ENCODE peak calls at places on chromosomes 7 and 10, in six cellular contexts. L is lung, G is esophagus squamous epithelium, Q is endodermal cell, R is OCI-LY7, S is psoas muscle. A is an unnamed sample.

GRCh38 chr7:97005764-97006145 is 402 bp downstream of the DLX6 start:
- DNase-seq in G (no peak), L (no peak), S (no peak), R (no peak), Q (no peak), A (no peak)

GRCh38 chr10:72353963-72354355 is 760 bp downstream of the DNAJB12 start:
- DNase-seq in R (no peak), S (peak), L (no peak), Q (peak), G (no peak), A (peak)

GRCh38 chr10:44966816-44967509 is 7.4 kb downstream of the RASSF4 start:
- DNase-seq in R (peak), Q (no peak), L (no peak), S (no peak), G (no peak), A (no peak)

GRCh38 chr10:131778385-131778784 is 122.4 kb upstream of the PPP2R2D start:
- DNase-seq in L (no peak), S (no peak), Q (peak), R (no peak), G (no peak), A (no peak)

GRCh38 chr7:123682690-123683089 is 27.0 kb downstream of the LMOD2 start:
- DNase-seq in R (peak), Q (no peak), S (no peak), G (no peak), L (no peak), A (peak)

GRCh38 chr10:35328404-35329037 is 7.8 kb upstream of the CCNY start:
- DNase-seq in Q (no peak), L (no peak), R (no peak), S (no peak), G (no peak), A (peak)

GRCh38 chr10:77180104-77180503 is 457.5 kb downstream of the KCNMA1 start:
- DNase-seq in Q (no peak), G (no peak), L (no peak), S (no peak), R (no peak), A (peak)

GRCh38 chr7:129762387-129762969 is 151.0 kb downstream of the NRF1 start:
- DNase-seq in G (no peak), S (no peak), L (no peak), R (no peak), Q (no peak), A (no peak)

GRCh38 chr10:120505056-120505455 is 48.0 kb downstream of the PLPP4 start:
- DNase-seq in S (no peak), G (no peak), Q (no peak), R (no peak), L (no peak), A (no peak)

GRCh38 chr7:108294595-108294994 is 161.6 kb downstream of the NRCAM start:
- DNase-seq in S (no peak), Q (no peak), G (no peak), R (peak), L (no peak), A (peak)

GRCh38 chr10:113992601-113993011 is 51.1 kb upstream of the ADRB1 start:
- DNase-seq in G (no peak), R (no peak), S (peak), Q (no peak), L (no peak), A (no peak)

GRCh38 chr10:102405632-102406031 is 10.1 kb downstream of the NFKB2 start:
- DNase-seq in L (no peak), R (no peak), G (no peak), Q (no peak), S (no peak), A (no peak)

GRCh38 chr7:47446871-47447466 is 134.9 kb downstream of the TNS3 start:
- DNase-seq in Q (no peak), R (no peak), L (no peak), G (no peak), S (no peak), A (no peak)

GRCh38 chr7:3880221-3880935 is 579.3 kb downstream of the SDK1 start:
- DNase-seq in Q (no peak), G (no peak), R (no peak), L (no peak), S (no peak), A (no peak)

GRCh38 chr10:70694410-70695179 is 22.3 kb downstream of the ADAMTS14 start:
- DNase-seq in R (no peak), G (no peak), S (no peak), Q (no peak), L (no peak), A (peak)

GRCh38 chr7:19209297-19209696 is 64.1 kb upstream of the FERD3L start:
- DNase-seq in R (no peak), S (no peak), L (no peak), Q (no peak), G (no peak), A (no peak)

GRCh38 chr7:30997316-30997715 is 33.6 kb downstream of the GHRHR start:
- DNase-seq in Q (no peak), S (no peak), G (no peak), L (no peak), R (no peak), A (no peak)

GRCh38 chr7:276230-276835 is 13.6 kb upstream of the FOXL3 start:
- DNase-seq in L (no peak), G (no peak), R (no peak), Q (no peak), S (peak), A (no peak)

GRCh38 chr10:84510121-84510520 is 181.7 kb downstream of the CCSER2 start:
- DNase-seq in R (no peak), G (no peak), S (no peak), L (no peak), Q (no peak), A (peak)

GRCh38 chr7:104174798-104175197 is 33.0 kb downstream of the ORC5 start:
- DNase-seq in R (no peak), S (no peak), G (no peak), L (peak), Q (no peak), A (no peak)

GRCh38 chr7:11298220-11298619 is 324.5 kb downstream of the PHF14 start:
- DNase-seq in G (no peak), L (no peak), S (no peak), R (no peak), Q (no peak), A (no peak)

GRCh38 chr7:106957766-106958165 is 86.7 kb upstream of the PRKAR2B start:
- DNase-seq in Q (no peak), S (no peak), R (peak), G (no peak), L (peak), A (no peak)

GRCh38 chr7:40843338-40844026 is 708.7 kb downstream of the SUGCT start:
- DNase-seq in Q (no peak), S (no peak), G (no peak), L (no peak), R (no peak), A (peak)

GRCh38 chr10:22029450-22030236 is 26.1 kb upstream of the DNAJC1 start:
- DNase-seq in G (no peak), R (no peak), S (no peak), Q (no peak), L (no peak), A (peak)

GRCh38 chr10:54797636-54798395 is 3.2 kb downstream of the PCDH15 start:
- DNase-seq in R (no peak), S (no peak), G (no peak), L (no peak), Q (no peak), A (peak)

GRCh38 chr7:101172005-101172853 is 6.9 kb upstream of the VGF start:
- DNase-seq in R (peak), L (no peak), S (no peak), Q (peak), G (no peak), A (no peak)

GRCh38 chr7:101171442-101171837 is 6.1 kb upstream of the VGF start:
- DNase-seq in R (no peak), Q (peak), G (no peak), L (no peak), S (no peak), A (no peak)

GRCh38 chr7:101174322-101174854 is 5.7 kb downstream of the NAT16 start:
- DNase-seq in G (no peak), L (no peak), Q (peak), S (no peak), R (no peak), A (no peak)

GRCh38 chr7:101173752-101174244 is 6.3 kb downstream of the NAT16 start:
- DNase-seq in S (no peak), G (no peak), Q (peak), L (peak), R (peak), A (peak)

DNA sequence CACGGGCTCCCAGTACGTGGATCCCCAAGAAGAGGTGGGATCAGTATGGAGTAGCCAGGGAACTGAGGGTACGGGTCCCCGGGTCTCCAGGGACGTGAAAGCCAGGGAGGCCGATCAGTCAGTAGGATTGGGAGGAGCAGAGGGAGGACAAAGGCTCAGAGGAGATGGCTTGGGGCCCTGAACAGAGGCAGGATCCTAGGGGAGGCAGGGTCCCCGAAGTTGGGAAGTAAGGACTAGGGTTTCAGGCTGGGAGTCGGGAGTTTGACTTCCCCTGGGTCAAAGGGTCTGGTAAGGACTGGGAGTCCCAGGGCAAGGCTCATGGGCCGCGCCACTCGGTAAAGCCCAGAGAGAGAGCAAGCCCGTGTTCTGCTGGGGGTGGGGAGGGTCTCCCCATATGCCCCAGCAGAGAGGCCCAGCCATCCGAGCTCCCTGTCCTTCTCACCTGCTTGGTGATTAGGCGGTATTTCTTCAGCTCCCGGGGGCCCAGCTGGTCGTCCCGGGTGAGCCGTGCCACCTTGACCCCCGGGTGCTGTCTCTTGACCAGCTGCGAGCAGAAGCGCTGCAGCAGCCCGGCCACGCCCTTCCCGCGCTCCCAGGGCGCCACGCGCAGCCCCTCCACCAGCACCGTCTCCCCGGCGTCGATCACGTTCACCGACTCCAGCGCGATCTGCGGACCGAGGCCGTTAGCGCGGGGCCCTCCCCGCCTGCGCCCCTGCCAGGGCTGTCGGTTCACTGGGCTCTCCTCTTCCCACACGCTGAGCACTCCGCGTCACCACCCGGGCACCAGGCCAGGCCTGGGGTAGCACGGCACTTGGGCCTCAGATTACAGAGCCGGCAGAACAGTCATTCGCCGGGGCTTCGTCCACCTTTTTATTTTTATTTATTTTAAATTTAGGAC is 7.0 kb downstream of the NAT16 start:
- DNase-seq in Q (peak), G (no peak), R (no peak), L (peak), S (peak), A (peak)
- H3K4me3 ChIP-seq in Q (no peak), G (peak), R (no peak), L (no peak), S (peak), A (no peak)

DNA sequence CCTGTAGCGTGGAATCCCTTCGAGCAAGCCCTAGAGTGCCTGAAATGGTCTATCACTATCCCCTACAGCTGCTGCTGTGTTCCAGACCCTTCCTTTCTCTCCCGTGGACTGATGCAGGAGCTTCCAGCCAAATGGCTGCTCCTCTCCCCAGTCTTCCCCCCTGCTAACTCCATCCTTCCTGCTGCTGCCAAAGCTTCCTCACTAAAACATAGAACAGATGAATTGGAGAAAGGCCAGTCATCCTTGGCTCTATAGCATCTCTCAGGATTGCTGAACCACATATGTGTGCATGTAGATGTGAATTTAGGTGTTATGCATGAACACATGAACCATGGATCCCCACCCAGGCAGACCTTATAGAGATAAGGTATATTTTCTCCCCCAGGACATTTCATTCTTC is 60.7 kb downstream of the GPR26 start:
- DNase-seq in R (no peak), Q (no peak), G (no peak), L (no peak), S (no peak), A (no peak)
- H3K4me3 ChIP-seq in R (no peak), Q (no peak), G (no peak), L (no peak), S (no peak), A (no peak)

GRCh38 chr10:14656052-14656451 is 118.6 kb downstream of the FAM107B start:
- DNase-seq in S (no peak), G (no peak), L (no peak), R (no peak), Q (peak), A (no peak)
- H3K4me3 ChIP-seq in S (no peak), G (no peak), L (no peak), R (no peak), Q (no peak), A (no peak)

GRCh38 chr7:69668339-69668738 is 70.1 kb downstream of the AUTS2 start:
- DNase-seq in R (no peak), Q (no peak), L (no peak), S (no peak), G (no peak), A (no peak)

GRCh38 chr7:69674701-69675182 is 76.5 kb downstream of the AUTS2 start:
- DNase-seq in G (no peak), L (no peak), Q (no peak), S (no peak), R (no peak), A (no peak)

GRCh38 chr7:69676247-69676646 is 78.0 kb downstream of the AUTS2 start:
- DNase-seq in S (no peak), R (no peak), Q (no peak), L (no peak), G (no peak), A (no peak)

DNA sequence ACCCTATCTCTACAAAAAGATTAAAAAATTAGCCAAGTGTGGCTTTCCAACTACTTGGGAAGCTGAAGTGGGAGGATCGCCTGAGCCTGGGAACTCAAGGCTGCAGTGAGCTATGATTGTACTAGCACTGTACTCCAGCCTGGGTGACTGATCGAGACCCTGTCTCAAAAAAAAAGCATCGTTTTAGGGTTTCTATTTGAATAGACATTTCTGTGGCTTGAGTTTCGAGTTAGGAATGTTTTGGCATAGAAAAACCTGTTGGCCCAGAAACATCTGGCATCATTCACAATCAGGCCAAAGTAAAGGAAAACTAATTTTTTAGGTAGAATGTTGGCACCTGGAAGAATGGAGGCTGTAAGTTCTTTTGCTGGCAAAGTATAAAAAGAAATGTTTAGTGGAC is 72.4 kb downstream of the AUTS2 start:
- DNase-seq in L (no peak), Q (no peak), S (no peak), R (no peak), G (no peak), A (peak)
- H3K4me3 ChIP-seq in L (no peak), Q (no peak), S (no peak), R (no peak), G (no peak), A (no peak)

DNA sequence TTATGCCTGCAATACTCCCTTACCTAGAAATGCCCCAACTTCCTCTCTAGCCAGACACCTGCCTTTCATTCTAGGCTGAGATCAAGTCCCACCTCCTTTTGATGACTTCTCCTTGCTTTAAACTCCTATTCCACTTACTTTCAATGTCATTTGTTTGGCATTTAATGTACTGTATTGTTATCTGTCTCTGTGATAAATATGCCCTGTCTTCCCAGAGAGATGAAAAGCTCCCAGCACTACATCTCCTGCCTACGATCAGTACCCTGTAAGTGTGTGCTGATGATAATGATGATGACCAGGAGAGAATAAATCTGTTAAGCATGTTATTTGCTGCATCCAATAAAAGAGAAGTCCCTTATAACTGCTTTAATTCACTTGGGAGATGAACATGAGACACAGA is 367.4 kb upstream of the C7orf33 start:
- DNase-seq in L (no peak), Q (no peak), R (no peak), S (no peak), G (no peak), A (no peak)
- H3K4me3 ChIP-seq in L (no peak), Q (no peak), R (no peak), S (no peak), G (no peak), A (no peak)

DNA sequence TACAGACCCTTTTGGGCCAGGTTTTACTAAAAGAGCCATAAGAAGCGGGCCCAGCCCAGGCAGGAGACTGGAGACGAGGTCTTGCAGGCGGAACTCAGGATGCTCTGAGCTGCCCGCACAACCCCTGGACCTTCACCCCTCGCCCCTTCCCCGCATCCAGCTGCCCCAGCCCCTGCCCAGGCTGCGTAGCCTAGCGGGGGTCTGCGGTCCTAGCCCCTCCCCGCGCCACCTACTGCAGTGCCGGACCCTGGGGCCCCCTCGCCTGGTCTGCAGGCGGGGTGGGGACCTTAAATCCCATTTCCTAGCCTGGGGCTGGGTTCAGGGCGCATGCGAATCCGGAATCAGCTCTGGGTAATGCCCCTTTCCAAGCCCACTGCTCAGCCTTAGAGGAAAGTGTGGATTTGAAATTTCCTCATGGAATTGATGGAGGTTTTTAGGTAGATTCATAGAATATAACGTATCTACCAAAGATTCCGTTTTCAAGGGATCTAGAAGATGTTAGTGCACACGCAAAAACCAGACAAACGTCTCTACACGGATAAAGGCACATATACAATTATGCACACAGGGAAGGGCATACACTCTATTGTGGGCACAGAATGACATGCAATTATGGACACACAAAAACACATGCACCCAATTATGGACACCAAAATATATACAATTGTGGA is 568 bp upstream of the HOXA3 start:
- DNase-seq in G (no peak), Q (peak), L (no peak), S (no peak), R (no peak), A (no peak)
- H3K4me3 ChIP-seq in G (peak), Q (no peak), L (no peak), S (peak), R (no peak), A (no peak)